ENCODE peak calls at places on chromosomes 6 and 20, in five cellular contexts. O is NB4, N is HFFc6, Q is nephron progenitor cell, H is uterus. F is an unnamed sample.
A peak's percentile ranks its signal among the peaks of the same experiment; 100 is the strongest.

GRCh38 chr6:87066449-87067288 is 28.2 kb downstream of the CGA start:
- DNase-seq in O (peak; percentile 75), N (peak; percentile 54), Q (peak; percentile 48), H (peak; percentile 36), F (no peak)

GRCh38 chr6:155832596-155832995 is 377.0 kb upstream of the NOX3 start:
- DNase-seq in O (peak; percentile 6), N (peak; percentile 64), Q (no peak), H (no peak), F (no peak)

GRCh38 chr6:28413681-28414080 is 14.1 kb upstream of the ZSCAN12 start:
- DNase-seq in O (no peak), N (no peak), Q (no peak), H (no peak), F (no peak)

GRCh38 chr6:118372413-118372812 is 175.7 kb upstream of the PLN start:
- DNase-seq in O (no peak), N (no peak), Q (no peak), H (no peak), F (peak; percentile 83)

GRCh38 chr20:42118409-42119125 is 500.4 kb upstream of the CHD6 start:
- DNase-seq in O (no peak), N (no peak), Q (no peak), H (no peak), F (no peak)

GRCh38 chr20:19880256-19881079 is 122.4 kb downstream of the RIN2 start:
- DNase-seq in O (no peak), N (peak; percentile 72), Q (no peak), H (no peak), F (no peak)

GRCh38 chr20:58651548-58651822 is 402 bp downstream of the STX16 start:
- DNase-seq in O (no peak), N (no peak), Q (no peak), H (peak; percentile 42), F (no peak)

GRCh38 chr6:79544299-79544927 is 7.2 kb upstream of the LCA5 start:
- DNase-seq in O (no peak), N (peak; percentile 7), Q (no peak), H (no peak), F (no peak)

GRCh38 chr6:20319520-20320357 is 81.9 kb upstream of the E2F3 start:
- DNase-seq in O (peak; percentile 92), N (no peak), Q (no peak), H (no peak), F (no peak)

GRCh38 chr6:125207956-125208355 is 54.4 kb downstream of the TPD52L1 start:
- DNase-seq in O (no peak), N (no peak), Q (no peak), H (no peak), F (no peak)

GRCh38 chr20:63162206-63162770 is 53.6 kb downstream of the YTHDF1 start:
- DNase-seq in O (no peak), N (no peak), Q (no peak), H (no peak), F (no peak)

GRCh38 chr6:150876598-150876997 is 11.1 kb downstream of the MTHFD1L start:
- DNase-seq in O (no peak), N (no peak), Q (no peak), H (no peak), F (peak; percentile 72)

GRCh38 chr6:170129691-170130171 is 161.1 kb downstream of the DLL1 start:
- DNase-seq in O (no peak), N (no peak), Q (no peak), H (no peak), F (peak; percentile 53)

GRCh38 chr20:31667315-31668285 is 29.9 kb downstream of the COX4I2 start:
- DNase-seq in O (peak; percentile 64), N (no peak), Q (no peak), H (no peak), F (no peak)

GRCh38 chr6:119510246-119510645 is 160.7 kb upstream of the MAN1A1 start:
- DNase-seq in O (no peak), N (no peak), Q (no peak), H (no peak), F (no peak)

GRCh38 chr6:73121421-73121993 is 103.8 kb downstream of the KHDC1L start:
- DNase-seq in O (no peak), N (peak; percentile 65), Q (no peak), H (no peak), F (no peak)

GRCh38 chr20:56911946-56912345 is 282.8 kb downstream of the TFAP2C start:
- DNase-seq in O (no peak), N (no peak), Q (no peak), H (no peak), F (no peak)

DNA sequence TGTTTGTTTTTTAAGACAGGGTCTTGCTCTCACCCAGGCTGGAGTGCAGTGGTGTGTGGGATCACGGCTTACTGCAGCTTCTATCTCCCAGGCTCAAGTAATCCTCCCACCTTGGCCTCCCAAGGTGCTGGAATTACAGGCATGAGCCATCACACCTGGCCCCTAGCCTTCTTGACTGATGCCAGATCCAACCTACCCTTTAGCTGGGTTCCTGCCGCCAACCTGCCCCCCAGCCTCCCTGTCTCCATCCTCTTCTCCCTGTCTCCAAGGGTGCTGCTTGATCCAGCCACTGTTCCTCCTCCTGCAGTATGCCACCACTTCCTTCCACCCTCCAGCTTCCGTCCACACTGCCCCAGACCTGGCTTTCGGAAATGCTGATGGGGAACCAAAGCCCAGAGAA is 3.2 kb upstream of the C20orf144 start:
- DNase-seq in O (no peak), N (no peak), Q (no peak), H (no peak), F (no peak)
- TF ChIP-seq CTCF in O (no peak), N (no peak), Q (no peak), H (no peak), F (no peak)

DNA sequence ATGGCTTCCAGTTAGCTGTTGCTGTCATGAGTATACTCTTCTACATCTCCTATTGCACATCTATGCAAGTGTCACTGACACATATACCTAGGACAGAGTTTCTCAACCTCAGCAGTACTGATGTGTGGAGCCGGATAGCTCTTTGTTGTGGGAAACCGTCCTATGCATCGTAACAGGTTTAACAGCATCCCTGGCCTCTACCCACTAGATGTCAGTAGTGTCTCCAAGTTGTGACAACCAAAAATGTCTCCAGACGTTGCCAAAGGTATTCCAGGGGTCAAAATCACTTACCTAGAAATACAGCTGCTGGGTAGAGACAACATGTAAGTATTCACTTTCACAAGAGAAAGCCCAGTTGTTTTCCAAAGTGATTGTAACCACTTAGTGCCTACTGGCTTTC is 637.6 kb downstream of the RNF144B start:
- DNase-seq in O (peak; percentile 45), N (peak; percentile 1), Q (peak; percentile 28), H (no peak), F (no peak)
- TF ChIP-seq CTCF in O (peak; percentile 65), N (peak; percentile 56), Q (peak; percentile 54), H (peak; percentile 25), F (no peak)

DNA sequence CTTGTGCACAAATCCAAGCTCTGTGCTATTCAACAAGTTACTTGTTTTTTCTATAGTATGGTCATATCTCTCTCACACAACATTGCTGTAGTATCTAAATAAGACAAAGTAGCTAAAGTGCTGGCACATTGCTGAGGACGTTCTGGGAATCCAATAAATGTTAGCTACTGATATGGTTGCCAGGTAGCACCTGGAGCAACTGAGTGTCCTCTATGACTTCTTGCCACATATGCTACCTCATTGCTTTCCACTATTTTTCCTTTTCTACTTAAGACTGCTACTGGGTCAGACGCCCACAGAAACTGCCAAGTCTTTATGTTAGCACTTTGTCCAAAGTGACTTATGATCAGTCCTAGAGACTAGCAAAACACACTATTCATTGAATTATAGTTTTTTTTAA is 85.3 kb downstream of the SYCP2 start:
- DNase-seq in O (no peak), N (no peak), Q (no peak), H (no peak), F (no peak)
- TF ChIP-seq CTCF in O (no peak), N (no peak), Q (no peak), H (no peak), F (no peak)

DNA sequence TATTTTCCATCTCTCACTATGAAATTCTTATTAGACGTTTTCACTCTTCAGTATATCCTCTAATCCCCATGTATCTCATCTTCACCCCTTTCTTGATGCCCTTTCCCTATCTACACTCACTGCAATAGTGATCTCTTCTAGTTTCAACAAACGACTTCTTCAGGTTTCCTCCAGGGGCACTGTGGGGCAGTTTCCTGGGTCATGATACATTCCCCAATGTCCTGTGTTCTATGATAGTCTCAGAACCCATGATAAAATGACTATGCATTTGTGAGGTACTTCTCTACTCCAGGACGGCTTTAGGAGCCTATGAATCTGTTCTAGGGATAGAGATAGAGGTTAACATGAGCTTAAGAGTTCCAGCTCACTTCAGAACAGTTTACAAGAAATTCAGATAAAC is 183.3 kb downstream of the FOXC1 start:
- DNase-seq in O (peak; percentile 60), N (peak; percentile 12), Q (no peak), H (no peak), F (no peak)
- TF ChIP-seq CTCF in O (peak; percentile 63), N (peak; percentile 64), Q (peak; percentile 40), H (no peak), F (no peak)

GRCh38 chr6:30893001-30893591 is 8.8 kb downstream of the DDR1 start:
- DNase-seq in O (no peak), N (no peak), Q (no peak), H (no peak), F (no peak)
- TF ChIP-seq CTCF in O (peak; percentile 18), N (peak; percentile 58), Q (no peak), H (no peak), F (no peak)